ENCODE peak calls at places on chromosomes 6 and 20, in eight cellular contexts. V is HCT116; O is aorta; P is RWPE2; S is lung; H is Panc1; I is naive thymus-derived CD4-positive, alpha-beta T cell; A is left lung. F is an unnamed sample.

GRCh38 chr6:156867121-156867520 is 89.9 kb downstream of the ARID1B start:
- ATAC-seq in I (no peak), P (no peak), A (peak), S (no peak), O (no peak), V (no peak), H (peak), F (no peak)

GRCh38 chr20:25160457-25160856 is 35.1 kb upstream of the ENTPD6 start:
- ATAC-seq in A (no peak), P (no peak), S (no peak), V (no peak), H (no peak), O (no peak), I (no peak), F (no peak)

GRCh38 chr20:62977613-62978558 is 25.4 kb downstream of the SLC17A9 start:
- ATAC-seq in V (peak), S (no peak), P (peak), A (no peak), I (peak), H (peak), O (no peak), F (no peak)

GRCh38 chr6:36283608-36284007 is 13.7 kb downstream of the PNPLA1 start:
- ATAC-seq in O (no peak), H (no peak), I (no peak), A (no peak), V (no peak), S (no peak), P (no peak), F (no peak)

GRCh38 chr20:35085477-35086225 is 7.0 kb downstream of the TRPC4AP start:
- ATAC-seq in O (no peak), A (peak), S (no peak), V (no peak), I (peak), P (no peak), H (no peak), F (no peak)

GRCh38 chr6:112286010-112286409 is 31.6 kb upstream of the LAMA4 start:
- ATAC-seq in P (no peak), V (no peak), H (no peak), O (no peak), S (no peak), I (peak), A (no peak), F (no peak)

GRCh38 chr6:21071783-21072468 is 521.6 kb upstream of the SOX4 start:
- ATAC-seq in O (no peak), P (no peak), H (no peak), V (no peak), I (no peak), S (no peak), A (no peak), F (no peak)

GRCh38 chr6:156282087-156282486 is 495.1 kb upstream of the ARID1B start:
- ATAC-seq in A (no peak), O (no peak), S (no peak), H (no peak), P (no peak), V (no peak), I (no peak), F (no peak)

GRCh38 chr6:135014353-135014832 is 40.2 kb downstream of the HBS1L start:
- ATAC-seq in V (no peak), I (peak), S (no peak), O (no peak), P (no peak), H (no peak), A (no peak), F (no peak)

GRCh38 chr6:79710127-79710526 is 79.0 kb downstream of the SH3BGRL2 start:
- ATAC-seq in I (no peak), V (no peak), P (no peak), H (peak), S (no peak), O (peak), A (no peak), F (no peak)

GRCh38 chr20:49287555-49288249 is 9.8 kb upstream of the ZNFX1 start:
- ATAC-seq in V (no peak), P (peak), A (peak), I (no peak), O (no peak), S (no peak), H (no peak), F (no peak)

GRCh38 chr6:133262804-133263203 is 21.6 kb downstream of the EYA4 start:
- ATAC-seq in H (no peak), O (no peak), V (no peak), A (no peak), P (no peak), I (no peak), S (no peak), F (no peak)

GRCh38 chr6:129875610-129876515 is 14.7 kb upstream of the TMEM244 start:
- ATAC-seq in O (no peak), S (no peak), A (no peak), P (no peak), H (no peak), I (no peak), V (no peak), F (no peak)

GRCh38 chr6:166658792-166659150 is 31.7 kb upstream of the RPS6KA2 start:
- ATAC-seq in H (peak), A (no peak), O (no peak), V (no peak), P (no peak), S (no peak), I (no peak), F (no peak)

GRCh38 chr20:37627060-37627766 is 66.6 kb upstream of the CTNNBL1 start:
- ATAC-seq in P (peak), O (no peak), S (no peak), I (peak), A (peak), V (peak), H (no peak), F (no peak)

GRCh38 chr20:41360831-41361756 is 5.5 kb downstream of the EMILIN3 start:
- ATAC-seq in A (no peak), O (no peak), I (no peak), V (peak), S (no peak), P (peak), H (peak), F (no peak)

GRCh38 chr20:4867036-4867435 is 134.3 kb downstream of the SLC23A2 start:
- ATAC-seq in H (no peak), V (no peak), I (no peak), P (no peak), O (no peak), S (no peak), A (no peak), F (no peak)

GRCh38 chr6:38708483-38708882 is 5.5 kb upstream of the GLO1 start:
- ATAC-seq in A (peak), I (no peak), S (no peak), V (no peak), H (no peak), P (peak), O (no peak), F (no peak)

GRCh38 chr6:48068326-48069191 is 42.4 kb downstream of the PTCHD4 start:
- ATAC-seq in A (peak), S (peak), O (no peak), H (peak), P (peak), V (no peak), I (no peak), F (no peak)

GRCh38 chr6:163057260-163057659 is 329.5 kb downstream of the PACRG start:
- ATAC-seq in O (no peak), H (no peak), V (no peak), A (no peak), I (no peak), P (no peak), S (no peak), F (no peak)

GRCh38 chr6:167705211-167705750 is 121.4 kb upstream of the AFDN start:
- ATAC-seq in S (no peak), O (no peak), P (no peak), I (no peak), V (no peak), A (no peak), H (no peak), F (no peak)

GRCh38 chr6:134186355-134186754 is 131.6 kb downstream of the SGK1 start:
- ATAC-seq in P (no peak), O (no peak), H (no peak), S (no peak), I (no peak), A (no peak), V (no peak), F (no peak)

GRCh38 chr6:31639449-31639861 is 13.0 kb downstream of the BAG6 start:
- ATAC-seq in A (no peak), S (no peak), P (peak), H (peak), O (no peak), V (no peak), I (no peak), F (no peak)

GRCh38 chr6:157017861-157018260 is 240.7 kb downstream of the ARID1B start:
- ATAC-seq in V (no peak), A (no peak), P (no peak), I (no peak), S (no peak), H (no peak), O (no peak), F (no peak)

GRCh38 chr6:110537208-110538123 is 61.1 kb upstream of the SLC22A16 start:
- ATAC-seq in P (peak), I (peak), A (peak), O (peak), V (peak), S (peak), H (peak), F (peak)

GRCh38 chr20:52494244-52494643 is 302.7 kb upstream of the ZFP64 start:
- ATAC-seq in H (no peak), A (peak), S (peak), V (no peak), O (no peak), P (peak), I (peak), F (no peak)

GRCh38 chr20:4950437-4950836 is 50.9 kb downstream of the SLC23A2 start:
- ATAC-seq in H (no peak), O (no peak), V (no peak), P (no peak), S (no peak), I (no peak), A (no peak), F (no peak)

GRCh38 chr6:159056941-159057340 is 12.2 kb upstream of the TAGAP start:
- ATAC-seq in O (no peak), I (no peak), A (no peak), P (no peak), H (no peak), V (no peak), S (no peak), F (no peak)

GRCh38 chr6:40695114-40695513 is 108.0 kb upstream of the LRFN2 start:
- ATAC-seq in P (peak), A (peak), H (peak), S (no peak), V (no peak), O (no peak), I (no peak), F (no peak)

GRCh38 chr6:4522453-4522852 is 253.8 kb upstream of the CDYL start:
- ATAC-seq in A (no peak), V (no peak), S (no peak), P (no peak), O (no peak), H (no peak), I (no peak), F (no peak)

GRCh38 chr6:34865107-34865506 is 22.7 kb downstream of the TAF11 start:
- ATAC-seq in O (no peak), S (no peak), P (no peak), I (no peak), V (no peak), A (peak), H (no peak), F (peak)

GRCh38 chr6:137881522-137881886 is 14.4 kb downstream of the TNFAIP3 start:
- ATAC-seq in A (no peak), S (no peak), I (peak), H (no peak), O (no peak), P (no peak), V (no peak), F (no peak)

GRCh38 chr6:139164001-139164400 is 29.1 kb downstream of the HECA start:
- ATAC-seq in V (peak), I (peak), A (no peak), P (no peak), S (no peak), O (peak), H (peak), F (no peak)

GRCh38 chr6:50819527-50819905 is 845 bp downstream of the TFAP2B start:
- ATAC-seq in S (no peak), V (no peak), H (no peak), P (peak), I (no peak), A (peak), O (no peak), F (no peak)

GRCh38 chr6:46444772-46445454 is 46.3 kb downstream of the RCAN2 start:
- ATAC-seq in H (no peak), I (no peak), V (no peak), P (no peak), S (no peak), A (no peak), O (peak), F (no peak)

GRCh38 chr6:109513571-109514071 is 30.6 kb upstream of the ZBTB24 start:
- ATAC-seq in H (peak), V (no peak), O (no peak), P (no peak), A (no peak), S (no peak), I (no peak), F (no peak)

GRCh38 chr6:109705258-109705657 is 14.2 kb downstream of the FIG4 start:
- ATAC-seq in S (peak), V (peak), P (peak), O (peak), I (peak), H (peak), A (peak), F (peak)

GRCh38 chr6:13299403-13299821 is 28.9 kb downstream of the TBC1D7 start:
- ATAC-seq in P (no peak), A (no peak), H (no peak), O (no peak), V (no peak), I (no peak), S (no peak), F (no peak)

GRCh38 chr6:27617700-27618689 is 145.1 kb upstream of the ZNF184 start:
- ATAC-seq in A (peak), H (peak), I (no peak), P (peak), V (peak), S (no peak), O (peak), F (no peak)
- H3K4me3 ChIP-seq in A (peak), H (peak), I (no peak), P (peak), V (peak), S (no peak), O (no peak), F (peak)

GRCh38 chr6:8014947-8015346 is 49.2 kb downstream of the BLOC1S5 start:
- ATAC-seq in P (no peak), H (no peak), S (no peak), V (no peak), O (no peak), A (no peak), I (no peak), F (no peak)

GRCh38 chr6:8017276-8017701 is 46.9 kb downstream of the BLOC1S5 start:
- ATAC-seq in O (no peak), P (no peak), V (no peak), H (no peak), I (peak), S (no peak), A (no peak), F (no peak)

GRCh38 chr6:8020083-8020482 is 44.1 kb downstream of the BLOC1S5 start:
- ATAC-seq in H (no peak), S (no peak), O (no peak), V (no peak), I (no peak), P (no peak), A (no peak), F (no peak)

GRCh38 chr6:8013763-8014162 is 50.4 kb downstream of the BLOC1S5 start:
- ATAC-seq in P (no peak), S (no peak), V (no peak), I (no peak), H (no peak), A (no peak), O (no peak), F (no peak)

DNA sequence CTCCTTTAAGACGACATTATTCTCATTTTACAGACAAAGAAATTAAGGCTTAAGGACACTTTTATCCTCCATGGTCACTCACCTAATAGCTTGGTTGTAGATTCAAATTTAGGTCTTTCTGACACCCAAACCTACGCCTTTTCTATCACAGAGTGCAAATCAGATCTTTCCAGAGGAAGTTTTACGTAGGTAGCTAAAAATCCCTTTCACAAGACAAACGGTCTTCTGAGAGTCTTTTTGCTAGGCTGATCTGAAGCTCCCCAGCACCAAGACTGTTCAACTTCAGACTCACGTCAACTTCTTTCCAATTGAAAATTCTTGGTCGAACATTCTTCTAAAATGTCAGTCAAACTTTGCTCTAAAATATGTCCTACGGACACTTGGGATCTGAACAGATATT is 46.5 kb downstream of the BLOC1S5 start:
- ATAC-seq in I (no peak), A (no peak), P (no peak), V (no peak), O (no peak), S (no peak), H (no peak), F (no peak)
- H3K4me3 ChIP-seq in I (no peak), A (no peak), P (no peak), V (no peak), O (no peak), S (no peak), H (no peak), F (no peak)

GRCh38 chr20:50513169-50514034 is 3.2 kb downstream of the PTPN1 start:
- ATAC-seq in I (no peak), P (peak), S (no peak), A (no peak), H (no peak), O (no peak), V (no peak), F (no peak)
- H3K4me3 ChIP-seq in I (no peak), P (peak), S (no peak), A (peak), H (peak), O (peak), V (no peak), F (no peak)

GRCh38 chr20:50806126-50806768 is 11.4 kb downstream of the BCAS4 start:
- ATAC-seq in O (no peak), H (no peak), A (no peak), P (no peak), S (no peak), I (no peak), V (no peak), F (no peak)
- H3K4me3 ChIP-seq in O (no peak), H (no peak), A (no peak), P (no peak), S (no peak), I (no peak), V (no peak), F (no peak)

F was measured in gastroesophageal sphincter.